ENCODE peak calls at places on chromosomes 3 and 15, in ten cellular contexts. One of them, this sample, is unnamed.

GRCh38 chr15:86541540-86541939 is 461.9 kb downstream of the AGBL1 start:
- DNase-seq in breast epithelium: no peak
- DNase-seq in ovary: no peak
- DNase-seq in A549: no peak
- DNase-seq in K562: no peak
- DNase-seq in adrenal gland: no peak
- DNase-seq in H1: no peak
- DNase-seq in GM12892: no peak
- DNase-seq in tibial nerve: no peak
- DNase-seq in NB4: no peak
- DNase-seq in this sample: no peak

GRCh38 chr3:186976802-186977201 is 46.5 kb downstream of the ST6GAL1 start:
- DNase-seq in adrenal gland: no peak
- DNase-seq in breast epithelium: no peak
- DNase-seq in H1: no peak
- DNase-seq in tibial nerve: no peak
- DNase-seq in NB4: no peak
- DNase-seq in ovary: no peak
- DNase-seq in A549: no peak
- DNase-seq in K562: no peak
- DNase-seq in GM12892: no peak
- DNase-seq in this sample: no peak

GRCh38 chr15:56233549-56233948 is 10.1 kb downstream of the RFX7 start:
- DNase-seq in breast epithelium: no peak
- DNase-seq in adrenal gland: no peak
- DNase-seq in tibial nerve: no peak
- DNase-seq in NB4: no peak
- DNase-seq in H1: no peak
- DNase-seq in ovary: no peak
- DNase-seq in K562: no peak
- DNase-seq in A549: no peak
- DNase-seq in GM12892: no peak
- DNase-seq in this sample: no peak

GRCh38 chr15:63946524-63947065 is 99.7 kb downstream of the DAPK2 start:
- DNase-seq in ovary: no peak
- DNase-seq in A549: no peak
- DNase-seq in breast epithelium: peak; percentile 47
- DNase-seq in tibial nerve: no peak
- DNase-seq in GM12892: no peak
- DNase-seq in H1: peak; percentile 34
- DNase-seq in NB4: no peak
- DNase-seq in K562: no peak
- DNase-seq in adrenal gland: no peak
- DNase-seq in this sample: no peak

GRCh38 chr3:195453236-195453635 is 10.4 kb upstream of the ACAP2 start:
- DNase-seq in GM12892: no peak
- DNase-seq in H1: no peak
- DNase-seq in NB4: no peak
- DNase-seq in adrenal gland: no peak
- DNase-seq in ovary: no peak
- DNase-seq in breast epithelium: no peak
- DNase-seq in A549: no peak
- DNase-seq in K562: no peak
- DNase-seq in tibial nerve: no peak
- DNase-seq in this sample: no peak

GRCh38 chr3:127751782-127752181 is 70.5 kb downstream of the MGLL start:
- DNase-seq in NB4: no peak
- DNase-seq in H1: no peak
- DNase-seq in tibial nerve: no peak
- DNase-seq in GM12892: no peak
- DNase-seq in A549: no peak
- DNase-seq in ovary: no peak
- DNase-seq in breast epithelium: no peak
- DNase-seq in K562: no peak
- DNase-seq in adrenal gland: no peak
- DNase-seq in this sample: no peak

GRCh38 chr3:57126244-57126643 is 38.9 kb downstream of the IL17RD start:
- DNase-seq in A549: no peak
- DNase-seq in NB4: no peak
- DNase-seq in ovary: no peak
- DNase-seq in GM12892: no peak
- DNase-seq in tibial nerve: no peak
- DNase-seq in H1: peak; percentile 64
- DNase-seq in breast epithelium: no peak
- DNase-seq in adrenal gland: no peak
- DNase-seq in K562: no peak
- DNase-seq in this sample: no peak

GRCh38 chr3:46715507-46716175 is 2.0 kb downstream of the PRSS50 start:
- DNase-seq in A549: no peak
- DNase-seq in breast epithelium: peak; percentile 31
- DNase-seq in H1: peak; percentile 38
- DNase-seq in NB4: no peak
- DNase-seq in adrenal gland: no peak
- DNase-seq in K562: no peak
- DNase-seq in ovary: no peak
- DNase-seq in GM12892: no peak
- DNase-seq in tibial nerve: no peak
- DNase-seq in this sample: no peak

GRCh38 chr3:183613366-183614293 is 21.8 kb upstream of the KLHL24 start:
- DNase-seq in NB4: no peak
- DNase-seq in ovary: no peak
- DNase-seq in H1: no peak
- DNase-seq in GM12892: no peak
- DNase-seq in breast epithelium: no peak
- DNase-seq in K562: no peak
- DNase-seq in A549: no peak
- DNase-seq in adrenal gland: no peak
- DNase-seq in tibial nerve: no peak
- DNase-seq in this sample: no peak

GRCh38 chr3:8509961-8510360 is 8.3 kb downstream of the LMCD1 start:
- DNase-seq in NB4: no peak
- DNase-seq in tibial nerve: no peak
- DNase-seq in K562: no peak
- DNase-seq in H1: no peak
- DNase-seq in ovary: no peak
- DNase-seq in adrenal gland: peak; percentile 60
- DNase-seq in A549: peak; percentile 68
- DNase-seq in GM12892: no peak
- DNase-seq in breast epithelium: no peak
- DNase-seq in this sample: peak; percentile 74

GRCh38 chr3:46266598-46266997 is 24.3 kb downstream of the CCR3 start:
- DNase-seq in ovary: no peak
- DNase-seq in NB4: no peak
- DNase-seq in A549: no peak
- DNase-seq in tibial nerve: no peak
- DNase-seq in GM12892: no peak
- DNase-seq in adrenal gland: no peak
- DNase-seq in K562: no peak
- DNase-seq in H1: no peak
- DNase-seq in breast epithelium: no peak
- DNase-seq in this sample: no peak

GRCh38 chr3:44110643-44111042 is 131.0 kb upstream of the TOPAZ1 start:
- DNase-seq in A549: no peak
- DNase-seq in breast epithelium: no peak
- DNase-seq in adrenal gland: no peak
- DNase-seq in NB4: no peak
- DNase-seq in GM12892: no peak
- DNase-seq in ovary: no peak
- DNase-seq in K562: no peak
- DNase-seq in tibial nerve: no peak
- DNase-seq in H1: no peak
- DNase-seq in this sample: no peak

GRCh38 chr3:49279376-49279775 is 2.3 kb upstream of the C3orf62 start:
- DNase-seq in GM12892: no peak
- DNase-seq in A549: no peak
- DNase-seq in NB4: no peak
- DNase-seq in ovary: no peak
- DNase-seq in H1: no peak
- DNase-seq in breast epithelium: no peak
- DNase-seq in K562: no peak
- DNase-seq in adrenal gland: no peak
- DNase-seq in tibial nerve: no peak
- DNase-seq in this sample: no peak

GRCh38 chr3:49277357-49277723 is 308 bp upstream of the C3orf62 start:
- DNase-seq in tibial nerve: no peak
- DNase-seq in GM12892: no peak
- DNase-seq in breast epithelium: no peak
- DNase-seq in K562: no peak
- DNase-seq in NB4: no peak
- DNase-seq in H1: no peak
- DNase-seq in adrenal gland: no peak
- DNase-seq in ovary: no peak
- DNase-seq in A549: no peak
- DNase-seq in this sample: no peak

GRCh38 chr3:49273825-49274532 is 3.1 kb downstream of the C3orf62 start:
- DNase-seq in NB4: no peak
- DNase-seq in adrenal gland: peak; percentile 80
- DNase-seq in breast epithelium: no peak
- DNase-seq in K562: peak; percentile 23
- DNase-seq in tibial nerve: no peak
- DNase-seq in GM12892: no peak
- DNase-seq in A549: no peak
- DNase-seq in ovary: no peak
- DNase-seq in H1: no peak
- DNase-seq in this sample: no peak

GRCh38 chr3:49278548-49278947 is 1.5 kb upstream of the C3orf62 start:
- DNase-seq in H1: no peak
- DNase-seq in tibial nerve: no peak
- DNase-seq in K562: no peak
- DNase-seq in adrenal gland: peak; percentile 51
- DNase-seq in A549: no peak
- DNase-seq in NB4: no peak
- DNase-seq in GM12892: no peak
- DNase-seq in ovary: no peak
- DNase-seq in breast epithelium: no peak
- DNase-seq in this sample: no peak

GRCh38 chr3:49276475-49277356 is at the start of gene C3orf62:
- DNase-seq in tibial nerve: peak; percentile 84
- DNase-seq in NB4: peak; percentile 94
- DNase-seq in GM12892: peak; percentile 73
- DNase-seq in K562: no peak
- DNase-seq in breast epithelium: peak; percentile 94
- DNase-seq in adrenal gland: peak; percentile 96
- DNase-seq in H1: peak; percentile 73
- DNase-seq in ovary: peak; percentile 92
- DNase-seq in A549: peak; percentile 66
- DNase-seq in this sample: peak; percentile 70
- TF ChIP-seq POLR2A in tibial nerve: peak; percentile 44
- TF ChIP-seq POLR2A in NB4: peak; percentile 26
- TF ChIP-seq POLR2A in GM12892: peak; percentile 78
- TF ChIP-seq POLR2A in K562: no peak
- TF ChIP-seq POLR2A in breast epithelium: no peak
- TF ChIP-seq POLR2A in adrenal gland: peak; percentile 13
- TF ChIP-seq POLR2A in H1: peak; percentile 39
- TF ChIP-seq POLR2A in ovary: peak; percentile 57
- TF ChIP-seq POLR2A in A549: peak; percentile 33
- TF ChIP-seq POLR2A in this sample: peak; percentile 40

GRCh38 chr3:139520028-139520737 is 19.4 kb downstream of the RBP1 start:
- DNase-seq in NB4: peak; percentile 46
- DNase-seq in H1: peak; percentile 80
- DNase-seq in tibial nerve: no peak
- DNase-seq in ovary: no peak
- DNase-seq in K562: peak; percentile 84
- DNase-seq in breast epithelium: no peak
- DNase-seq in GM12892: peak; percentile 27
- DNase-seq in adrenal gland: no peak
- DNase-seq in A549: peak; percentile 52
- DNase-seq in this sample: no peak
- TF ChIP-seq POLR2A in NB4: no peak
- TF ChIP-seq POLR2A in H1: no peak
- TF ChIP-seq POLR2A in tibial nerve: no peak
- TF ChIP-seq POLR2A in ovary: no peak
- TF ChIP-seq POLR2A in K562: no peak
- TF ChIP-seq POLR2A in breast epithelium: no peak
- TF ChIP-seq POLR2A in GM12892: no peak
- TF ChIP-seq POLR2A in adrenal gland: no peak
- TF ChIP-seq POLR2A in A549: no peak
- TF ChIP-seq POLR2A in this sample: no peak

DNA sequence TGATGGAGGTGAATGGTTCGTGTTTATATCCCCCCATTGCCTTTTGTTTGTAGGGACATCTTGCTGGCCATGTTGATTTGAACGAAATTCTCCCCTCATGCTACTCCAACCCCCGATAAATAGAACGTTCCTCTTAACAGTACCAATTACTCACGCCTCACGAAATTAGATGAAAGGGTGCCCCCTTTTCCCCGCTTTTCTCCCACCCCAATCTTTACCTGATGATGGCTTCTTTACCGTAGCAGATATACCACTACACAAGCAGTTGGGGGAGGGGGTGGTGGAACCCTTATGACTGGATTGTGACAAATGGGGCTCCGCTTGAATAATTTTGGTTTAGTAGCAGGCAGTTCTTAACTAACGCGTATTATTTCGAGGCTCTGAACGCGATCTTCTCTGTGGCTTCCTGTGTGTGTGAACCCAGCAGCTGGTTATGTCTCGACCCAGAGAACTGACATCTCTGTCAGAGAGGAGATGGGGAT is 1.1 kb downstream of the PIAS1 start:
- DNase-seq in H1: no peak
- DNase-seq in adrenal gland: peak; percentile 53
- DNase-seq in NB4: peak; percentile 60
- DNase-seq in ovary: peak; percentile 18
- DNase-seq in breast epithelium: no peak
- DNase-seq in GM12892: peak; percentile 33
- DNase-seq in tibial nerve: no peak
- DNase-seq in K562: peak; percentile 57
- DNase-seq in A549: peak; percentile 29
- DNase-seq in this sample: peak; percentile 19
- TF ChIP-seq POLR2A in H1: no peak
- TF ChIP-seq POLR2A in adrenal gland: no peak
- TF ChIP-seq POLR2A in NB4: no peak
- TF ChIP-seq POLR2A in ovary: no peak
- TF ChIP-seq POLR2A in breast epithelium: no peak
- TF ChIP-seq POLR2A in GM12892: peak; percentile 39
- TF ChIP-seq POLR2A in tibial nerve: peak; percentile 12
- TF ChIP-seq POLR2A in K562: no peak
- TF ChIP-seq POLR2A in A549: no peak
- TF ChIP-seq POLR2A in this sample: no peak

DNA sequence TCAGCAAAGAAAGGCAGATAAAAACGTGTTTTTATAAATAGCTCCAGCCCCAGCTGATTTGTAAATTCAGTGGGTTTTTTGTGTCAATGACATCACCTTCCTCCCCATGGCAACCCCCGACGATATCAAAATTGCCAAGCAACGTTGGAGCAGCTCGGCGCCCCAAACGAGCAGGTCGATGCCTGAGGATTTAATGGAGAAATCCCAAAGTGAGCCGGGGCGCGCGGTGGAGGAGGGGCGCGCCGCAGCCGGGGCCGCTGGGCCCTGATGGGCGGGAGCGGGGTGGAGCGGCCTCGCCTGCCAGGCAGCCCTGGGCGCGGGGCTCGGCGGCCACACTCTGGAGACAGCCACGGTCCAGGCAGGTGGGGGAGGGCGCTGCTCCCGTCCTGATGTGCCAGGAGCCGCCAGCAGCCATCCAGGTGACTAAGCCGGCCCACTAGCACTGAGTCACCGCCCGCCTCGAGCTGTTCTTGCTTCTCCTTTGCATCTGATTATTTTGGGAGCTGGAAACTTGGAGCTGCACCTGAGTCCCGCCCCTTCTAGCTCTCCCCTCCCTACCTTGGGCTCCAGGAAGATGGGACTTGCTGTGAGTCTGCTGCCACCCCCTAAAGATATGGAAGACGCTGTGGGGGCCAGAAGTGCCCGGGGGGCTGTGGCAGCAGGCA is at the start of gene PAK6:
- DNase-seq in ovary: peak; percentile 23
- DNase-seq in K562: peak; percentile 59
- DNase-seq in GM12892: no peak
- DNase-seq in tibial nerve: no peak
- DNase-seq in NB4: peak; percentile 27
- DNase-seq in A549: peak; percentile 30
- DNase-seq in adrenal gland: peak; percentile 89
- DNase-seq in breast epithelium: peak; percentile 91
- DNase-seq in H1: peak; percentile 90
- DNase-seq in this sample: peak; percentile 94
- TF ChIP-seq POLR2A in ovary: no peak
- TF ChIP-seq POLR2A in K562: no peak
- TF ChIP-seq POLR2A in GM12892: no peak
- TF ChIP-seq POLR2A in tibial nerve: no peak
- TF ChIP-seq POLR2A in NB4: no peak
- TF ChIP-seq POLR2A in A549: no peak
- TF ChIP-seq POLR2A in adrenal gland: no peak
- TF ChIP-seq POLR2A in breast epithelium: no peak
- TF ChIP-seq POLR2A in H1: peak; percentile 64
- TF ChIP-seq POLR2A in this sample: no peak